ENCODE peak calls at places on chromosomes 3 and 15, in four cellular contexts. N is stimulated activated CD4-positive, alpha-beta T cell treated with anti-CD3 and anti-CD28 coated beads, Interleukin-4, amount 100 ng/mL, for 4 hours; J is T1000; A is activated T-cell treated with anti-CD3 and anti-CD28 coated beads for 48 hours. S is an unnamed sample.

GRCh38 chr3:32414527-32415202 is 23.0 kb downstream of the CMTM7 start:
- DNase-seq in N (peak), J (no peak), A (no peak), S (no peak)

GRCh38 chr3:14802332-14802731 is 16.4 kb upstream of the FGD5 start:
- DNase-seq in A (no peak), N (no peak), J (no peak), S (no peak)

GRCh38 chr15:66462630-66463029 is 34.9 kb downstream of the SNAPC5 start:
- DNase-seq in J (no peak), A (no peak), N (no peak), S (no peak)

GRCh38 chr15:48367483-48367882 is 36.3 kb downstream of the DUT start:
- DNase-seq in N (no peak), A (no peak), J (no peak), S (no peak)

GRCh38 chr15:89116404-89116803 is 28.1 kb downstream of the ABHD2 start:
- DNase-seq in N (no peak), J (no peak), A (no peak), S (no peak)

GRCh38 chr15:93362821-93363220 is 273.8 kb upstream of the RGMA start:
- DNase-seq in N (no peak), A (no peak), J (no peak), S (no peak)

GRCh38 chr3:174202561-174202960 is 656.6 kb upstream of the NAALADL2 start:
- DNase-seq in N (no peak), J (no peak), A (no peak), S (peak)

GRCh38 chr3:113151475-113152031 is 59.8 kb upstream of the BOC start:
- DNase-seq in J (no peak), A (no peak), N (no peak), S (no peak)

GRCh38 chr3:46065294-46065705 is 38.0 kb upstream of the XCR1 start:
- DNase-seq in J (peak), N (peak), A (peak), S (peak)

GRCh38 chr3:17183951-17184550 is 299.3 kb downstream of the PLCL2 start:
- DNase-seq in A (no peak), J (no peak), N (no peak), S (peak)